ENCODE peak calls at places on chromosomes 12 and 14, in five cellular contexts. One of them, this sample, is unnamed.

GRCh38 chr12:7190268-7191055 is 976 bp downstream of the PEX5 start:
- DNase-seq in activated T-helper 2 cell treated with anti-CD3 and anti-CD28 coated beads, Interferon-gamma antibody, Interleukin-2, Interleukin-4, amounts not matched to agents 10 μg/mL and 5 μg/mL and 100 μg/mL, durations not matched to agents 14 hours and 24 hours and 36 hours: no peak
- DNase-seq in effector memory CD8-positive, alpha-beta T cell: no peak
- DNase-seq in lower lobe of right lung: peak
- DNase-seq in A172: no peak
- DNase-seq in this sample: peak

GRCh38 chr14:42779024-42779423 is 1172.3 kb downstream of the LRFN5 start:
- DNase-seq in activated T-helper 2 cell treated with anti-CD3 and anti-CD28 coated beads, Interferon-gamma antibody, Interleukin-2, Interleukin-4, amounts not matched to agents 10 μg/mL and 5 μg/mL and 100 μg/mL, durations not matched to agents 14 hours and 24 hours and 36 hours: no peak
- DNase-seq in effector memory CD8-positive, alpha-beta T cell: no peak
- DNase-seq in lower lobe of right lung: no peak
- DNase-seq in A172: peak
- DNase-seq in this sample: no peak

GRCh38 chr14:85607571-85608219 is 77.8 kb downstream of the FLRT2 start:
- DNase-seq in activated T-helper 2 cell treated with anti-CD3 and anti-CD28 coated beads, Interferon-gamma antibody, Interleukin-2, Interleukin-4, amounts not matched to agents 10 μg/mL and 5 μg/mL and 100 μg/mL, durations not matched to agents 14 hours and 24 hours and 36 hours: no peak
- DNase-seq in effector memory CD8-positive, alpha-beta T cell: no peak
- DNase-seq in lower lobe of right lung: no peak
- DNase-seq in A172: peak
- DNase-seq in this sample: no peak

GRCh38 chr14:39175445-39176262 is 600 bp downstream of the PNN start:
- DNase-seq in activated T-helper 2 cell treated with anti-CD3 and anti-CD28 coated beads, Interferon-gamma antibody, Interleukin-2, Interleukin-4, amounts not matched to agents 10 μg/mL and 5 μg/mL and 100 μg/mL, durations not matched to agents 14 hours and 24 hours and 36 hours: peak
- DNase-seq in effector memory CD8-positive, alpha-beta T cell: no peak
- DNase-seq in lower lobe of right lung: no peak
- DNase-seq in A172: no peak
- DNase-seq in this sample: peak

GRCh38 chr12:114933428-114934160 is 249.6 kb upstream of the TBX3 start:
- DNase-seq in activated T-helper 2 cell treated with anti-CD3 and anti-CD28 coated beads, Interferon-gamma antibody, Interleukin-2, Interleukin-4, amounts not matched to agents 10 μg/mL and 5 μg/mL and 100 μg/mL, durations not matched to agents 14 hours and 24 hours and 36 hours: no peak
- DNase-seq in effector memory CD8-positive, alpha-beta T cell: no peak
- DNase-seq in lower lobe of right lung: no peak
- DNase-seq in A172: peak
- DNase-seq in this sample: no peak

GRCh38 chr12:122865268-122866231 is 30.3 kb downstream of the HIP1R start:
- DNase-seq in activated T-helper 2 cell treated with anti-CD3 and anti-CD28 coated beads, Interferon-gamma antibody, Interleukin-2, Interleukin-4, amounts not matched to agents 10 μg/mL and 5 μg/mL and 100 μg/mL, durations not matched to agents 14 hours and 24 hours and 36 hours: no peak
- DNase-seq in effector memory CD8-positive, alpha-beta T cell: no peak
- DNase-seq in lower lobe of right lung: peak
- DNase-seq in A172: no peak
- DNase-seq in this sample: peak

GRCh38 chr14:69090187-69090789 is 62.6 kb downstream of the DCAF5 start:
- DNase-seq in activated T-helper 2 cell treated with anti-CD3 and anti-CD28 coated beads, Interferon-gamma antibody, Interleukin-2, Interleukin-4, amounts not matched to agents 10 μg/mL and 5 μg/mL and 100 μg/mL, durations not matched to agents 14 hours and 24 hours and 36 hours: no peak
- DNase-seq in effector memory CD8-positive, alpha-beta T cell: no peak
- DNase-seq in lower lobe of right lung: no peak
- DNase-seq in A172: no peak
- DNase-seq in this sample: no peak

GRCh38 chr12:108640802-108641445 is 7.2 kb upstream of the SELPLG start:
- DNase-seq in activated T-helper 2 cell treated with anti-CD3 and anti-CD28 coated beads, Interferon-gamma antibody, Interleukin-2, Interleukin-4, amounts not matched to agents 10 μg/mL and 5 μg/mL and 100 μg/mL, durations not matched to agents 14 hours and 24 hours and 36 hours: no peak
- DNase-seq in effector memory CD8-positive, alpha-beta T cell: no peak
- DNase-seq in lower lobe of right lung: peak
- DNase-seq in A172: peak
- DNase-seq in this sample: no peak

GRCh38 chr12:119744900-119745606 is 77.1 kb downstream of the PRKAB1 start:
- DNase-seq in activated T-helper 2 cell treated with anti-CD3 and anti-CD28 coated beads, Interferon-gamma antibody, Interleukin-2, Interleukin-4, amounts not matched to agents 10 μg/mL and 5 μg/mL and 100 μg/mL, durations not matched to agents 14 hours and 24 hours and 36 hours: no peak
- DNase-seq in effector memory CD8-positive, alpha-beta T cell: no peak
- DNase-seq in lower lobe of right lung: no peak
- DNase-seq in A172: no peak
- DNase-seq in this sample: no peak

GRCh38 chr14:24425704-24426103 is 3.8 kb downstream of the CBLN3 start:
- DNase-seq in activated T-helper 2 cell treated with anti-CD3 and anti-CD28 coated beads, Interferon-gamma antibody, Interleukin-2, Interleukin-4, amounts not matched to agents 10 μg/mL and 5 μg/mL and 100 μg/mL, durations not matched to agents 14 hours and 24 hours and 36 hours: no peak
- DNase-seq in effector memory CD8-positive, alpha-beta T cell: no peak
- DNase-seq in lower lobe of right lung: no peak
- DNase-seq in A172: no peak
- DNase-seq in this sample: no peak

GRCh38 chr12:74337951-74338350 is 199.7 kb upstream of the ATXN7L3B start:
- DNase-seq in activated T-helper 2 cell treated with anti-CD3 and anti-CD28 coated beads, Interferon-gamma antibody, Interleukin-2, Interleukin-4, amounts not matched to agents 10 μg/mL and 5 μg/mL and 100 μg/mL, durations not matched to agents 14 hours and 24 hours and 36 hours: no peak
- DNase-seq in effector memory CD8-positive, alpha-beta T cell: no peak
- DNase-seq in lower lobe of right lung: no peak
- DNase-seq in A172: peak
- DNase-seq in this sample: no peak

GRCh38 chr12:80154261-80154660 is 54.9 kb downstream of the OTOGL start:
- DNase-seq in activated T-helper 2 cell treated with anti-CD3 and anti-CD28 coated beads, Interferon-gamma antibody, Interleukin-2, Interleukin-4, amounts not matched to agents 10 μg/mL and 5 μg/mL and 100 μg/mL, durations not matched to agents 14 hours and 24 hours and 36 hours: no peak
- DNase-seq in effector memory CD8-positive, alpha-beta T cell: no peak
- DNase-seq in lower lobe of right lung: no peak
- DNase-seq in A172: peak
- DNase-seq in this sample: no peak

GRCh38 chr14:99280041-99280731 is 8.2 kb upstream of the BCL11B start:
- DNase-seq in activated T-helper 2 cell treated with anti-CD3 and anti-CD28 coated beads, Interferon-gamma antibody, Interleukin-2, Interleukin-4, amounts not matched to agents 10 μg/mL and 5 μg/mL and 100 μg/mL, durations not matched to agents 14 hours and 24 hours and 36 hours: no peak
- DNase-seq in effector memory CD8-positive, alpha-beta T cell: no peak
- DNase-seq in lower lobe of right lung: no peak
- DNase-seq in A172: no peak
- DNase-seq in this sample: no peak

GRCh38 chr14:102996941-102997340 is 60.4 kb downstream of the CDC42BPB start:
- DNase-seq in activated T-helper 2 cell treated with anti-CD3 and anti-CD28 coated beads, Interferon-gamma antibody, Interleukin-2, Interleukin-4, amounts not matched to agents 10 μg/mL and 5 μg/mL and 100 μg/mL, durations not matched to agents 14 hours and 24 hours and 36 hours: no peak
- DNase-seq in effector memory CD8-positive, alpha-beta T cell: no peak
- DNase-seq in lower lobe of right lung: no peak
- DNase-seq in A172: no peak
- DNase-seq in this sample: no peak

GRCh38 chr12:122349078-122349477 is 73.4 kb downstream of the CLIP1 start:
- DNase-seq in activated T-helper 2 cell treated with anti-CD3 and anti-CD28 coated beads, Interferon-gamma antibody, Interleukin-2, Interleukin-4, amounts not matched to agents 10 μg/mL and 5 μg/mL and 100 μg/mL, durations not matched to agents 14 hours and 24 hours and 36 hours: no peak
- DNase-seq in effector memory CD8-positive, alpha-beta T cell: no peak
- DNase-seq in lower lobe of right lung: no peak
- DNase-seq in A172: no peak
- DNase-seq in this sample: no peak

GRCh38 chr12:106321139-106321850 is 18.8 kb downstream of the TCP11L2 start:
- DNase-seq in activated T-helper 2 cell treated with anti-CD3 and anti-CD28 coated beads, Interferon-gamma antibody, Interleukin-2, Interleukin-4, amounts not matched to agents 10 μg/mL and 5 μg/mL and 100 μg/mL, durations not matched to agents 14 hours and 24 hours and 36 hours: no peak
- DNase-seq in effector memory CD8-positive, alpha-beta T cell: no peak
- DNase-seq in lower lobe of right lung: no peak
- DNase-seq in A172: no peak
- DNase-seq in this sample: no peak

GRCh38 chr14:28785096-28785952 is 18.7 kb downstream of the FOXG1 start:
- DNase-seq in activated T-helper 2 cell treated with anti-CD3 and anti-CD28 coated beads, Interferon-gamma antibody, Interleukin-2, Interleukin-4, amounts not matched to agents 10 μg/mL and 5 μg/mL and 100 μg/mL, durations not matched to agents 14 hours and 24 hours and 36 hours: no peak
- DNase-seq in effector memory CD8-positive, alpha-beta T cell: no peak
- DNase-seq in lower lobe of right lung: no peak
- DNase-seq in A172: peak
- DNase-seq in this sample: no peak

GRCh38 chr14:23366163-23366921 is 1.4 kb upstream of the EFS start:
- DNase-seq in activated T-helper 2 cell treated with anti-CD3 and anti-CD28 coated beads, Interferon-gamma antibody, Interleukin-2, Interleukin-4, amounts not matched to agents 10 μg/mL and 5 μg/mL and 100 μg/mL, durations not matched to agents 14 hours and 24 hours and 36 hours: no peak
- DNase-seq in effector memory CD8-positive, alpha-beta T cell: no peak
- DNase-seq in lower lobe of right lung: peak
- DNase-seq in A172: no peak
- DNase-seq in this sample: peak